ENCODE peak calls at places on chromosomes 11 and 22, in ten cellular contexts. B is GM12865; X is Right ventricle myocardium superior; H is activated CD8-positive, alpha-beta memory T cell treated with anti-CD3 and anti-CD28 coated beads for 24 hours; V is stimulated activated CD4-positive, alpha-beta T cell treated with anti-CD3 and anti-CD28 coated beads, Interleukin-12 subunit alpha, Interleukin-12 subunit beta, amount 100 ng/mL, for 48 hours; M is neural crest cell; C is right lobe of liver; R is fibroblast of mammary gland; L is NCI-H1436; F is mucosa of gallbladder. Y is an unnamed sample.
A peak's percentile ranks its signal among the peaks of the same experiment; 100 is the strongest.

GRCh38 chr11:121067453-121067852 is 33.6 kb upstream of the TECTA start:
- DNase-seq in B (no peak), X (no peak), H (no peak), V (no peak), M (no peak), C (no peak), R (no peak), L (no peak), F (no peak), Y (no peak)

GRCh38 chr11:132779487-132779886 is 752.8 kb downstream of the OPCML start:
- DNase-seq in B (no peak), X (no peak), H (no peak), V (no peak), M (no peak), C (no peak), R (no peak), L (no peak), F (no peak), Y (no peak)

GRCh38 chr11:123561046-123561781 is 93.2 kb downstream of the SCN3B start:
- DNase-seq in B (no peak), X (peak; percentile 57), H (no peak), V (no peak), M (no peak), C (no peak), R (peak; percentile 7), L (peak; percentile 14), F (no peak), Y (no peak)

GRCh38 chr22:43060213-43060612 is 29.0 kb downstream of the TTLL1 start:
- DNase-seq in B (peak; percentile 46), X (no peak), H (peak; percentile 74), V (peak; percentile 45), M (peak; percentile 60), C (no peak), R (peak; percentile 23), L (no peak), F (no peak), Y (peak; percentile 52)

GRCh38 chr22:49332691-49333090 is 495.0 kb downstream of the BRD1 start:
- DNase-seq in B (no peak), X (no peak), H (no peak), V (no peak), M (no peak), C (no peak), R (no peak), L (no peak), F (peak; percentile 4), Y (peak; percentile 7)

GRCh38 chr11:69928124-69928523 is 108.9 kb upstream of the FGF3 start:
- DNase-seq in B (no peak), X (peak; percentile 4), H (no peak), V (no peak), M (no peak), C (peak; percentile 16), R (no peak), L (no peak), F (no peak), Y (no peak)

GRCh38 chr11:76270387-76270786 is 64.1 kb upstream of the WNT11 start:
- DNase-seq in B (no peak), X (no peak), H (no peak), V (no peak), M (no peak), C (no peak), R (peak; percentile 65), L (no peak), F (no peak), Y (no peak)

GRCh38 chr22:29291215-29291614 is 15.2 kb upstream of the GAS2L1 start:
- DNase-seq in B (no peak), X (no peak), H (no peak), V (no peak), M (no peak), C (no peak), R (no peak), L (no peak), F (no peak), Y (no peak)

GRCh38 chr11:124896071-124896750 is 1.5 kb downstream of the ROBO4 start:
- DNase-seq in B (no peak), X (no peak), H (peak; percentile 52), V (no peak), M (no peak), C (no peak), R (no peak), L (no peak), F (peak; percentile 9), Y (no peak)

GRCh38 chr22:34454598-34454997 is 534.3 kb upstream of the LARGE1 start:
- DNase-seq in B (no peak), X (no peak), H (no peak), V (no peak), M (no peak), C (no peak), R (no peak), L (no peak), F (no peak), Y (no peak)

GRCh38 chr11:18721576-18722292 is 4.3 kb downstream of the IGSF22 start:
- DNase-seq in B (peak; percentile 58), X (no peak), H (peak; percentile 83), V (peak; percentile 41), M (peak; percentile 52), C (peak; percentile 63), R (peak; percentile 54), L (no peak), F (peak; percentile 45), Y (peak; percentile 71)

GRCh38 chr11:133570376-133570775 is 38.1 kb upstream of the OPCML start:
- DNase-seq in B (no peak), X (no peak), H (no peak), V (no peak), M (no peak), C (no peak), R (no peak), L (no peak), F (no peak), Y (no peak)

GRCh38 chr11:132158091-132158490 is 787.7 kb downstream of the NTM start:
- DNase-seq in B (peak; percentile 48), X (no peak), H (no peak), V (peak; percentile 0), M (no peak), C (no peak), R (peak; percentile 25), L (peak; percentile 28), F (peak; percentile 34), Y (no peak)

GRCh38 chr11:64620286-64620962 is 29.4 kb downstream of the SLC22A12 start:
- DNase-seq in B (no peak), X (no peak), H (no peak), V (no peak), M (peak; percentile 31), C (peak; percentile 82), R (no peak), L (peak; percentile 33), F (peak; percentile 17), Y (no peak)

GRCh38 chr11:27717377-27717776 is 17.1 kb upstream of the BDNF start:
- DNase-seq in B (no peak), X (no peak), H (no peak), V (no peak), M (no peak), C (no peak), R (peak; percentile 15), L (no peak), F (no peak), Y (no peak)

GRCh38 chr22:49959782-49960158 is 802 bp upstream of the PIM3 start:
- DNase-seq in B (peak; percentile 42), X (no peak), H (no peak), V (no peak), M (no peak), C (peak; percentile 87), R (peak; percentile 51), L (no peak), F (no peak), Y (no peak)

GRCh38 chr11:123180166-123180565 is 14.9 kb downstream of the CLMP start:
- DNase-seq in B (no peak), X (no peak), H (no peak), V (no peak), M (no peak), C (no peak), R (peak; percentile 66), L (no peak), F (no peak), Y (no peak)